ENCODE peak calls at places on chromosome 22, in ten cellular contexts. O, H, K, S, U, B, F, G, X and N are unnamed samples.

GRCh38 chr22:37659066-37659896 is 758 bp downstream of the PDXP start:
- DNase-seq in F (no peak), K (peak; percentile 29), U (no peak), O (peak; percentile 88), G (no peak), B (no peak), H (peak; percentile 84), S (no peak), X (no peak), N (peak; percentile 64)

GRCh38 chr22:37806409-37807338 is 1.1 kb upstream of the GCAT start:
- DNase-seq in F (no peak), O (no peak), H (no peak), X (no peak), S (no peak), G (peak; percentile 50), K (peak; percentile 94), B (no peak), U (peak; percentile 49), N (peak; percentile 62)

GRCh38 chr22:26581769-26582168 is 8.2 kb downstream of the TPST2 start:
- DNase-seq in O (no peak), K (no peak), S (no peak), B (no peak), H (no peak), U (no peak), X (no peak), F (no peak), G (no peak), N (no peak)

GRCh38 chr22:37752189-37753061 is 55.3 kb upstream of the GCAT start:
- DNase-seq in U (no peak), S (no peak), X (peak; percentile 90), O (peak; percentile 69), G (peak; percentile 98), H (peak; percentile 90), F (peak; percentile 95), B (peak; percentile 92), K (peak; percentile 99), N (peak; percentile 87)

GRCh38 chr22:27226666-27227065 is 569.3 kb downstream of the MIAT start:
- DNase-seq in B (no peak), X (no peak), S (no peak), U (no peak), F (no peak), K (peak; percentile 17), H (no peak), O (no peak), G (no peak), N (no peak)

GRCh38 chr22:26612652-26613051 is 5.2 kb downstream of the CRYBB1 start:
- DNase-seq in K (no peak), H (no peak), U (no peak), S (no peak), B (no peak), X (no peak), F (no peak), O (no peak), G (no peak), N (no peak)

GRCh38 chr22:29344137-29344536 is 28.6 kb upstream of the RASL10A start:
- DNase-seq in B (peak; percentile 86), S (no peak), F (peak; percentile 78), U (peak; percentile 55), G (peak; percentile 77), K (peak; percentile 95), X (peak; percentile 87), H (peak; percentile 89), O (no peak), N (peak; percentile 79)

GRCh38 chr22:50145741-50146439 is 24.6 kb upstream of the PANX2 start:
- DNase-seq in O (no peak), H (no peak), U (peak; percentile 24), S (no peak), G (no peak), B (no peak), F (no peak), X (no peak), K (peak; percentile 57), N (no peak)

GRCh38 chr22:48902983-48903650 is 924.6 kb downstream of the BRD1 start:
- DNase-seq in B (no peak), H (peak; percentile 24), K (peak; percentile 15), U (no peak), X (peak; percentile 44), O (no peak), S (no peak), F (no peak), G (no peak), N (no peak)

GRCh38 chr22:43428005-43428485 is 16.2 kb downstream of the MPPED1 start:
- DNase-seq in X (no peak), H (peak; percentile 37), S (no peak), K (no peak), O (no peak), G (no peak), B (no peak), F (no peak), U (no peak), N (peak; percentile 20)

GRCh38 chr22:37968452-37969251 is 15.2 kb downstream of the POLR2F start:
- DNase-seq in K (peak; percentile 65), U (no peak), F (no peak), S (no peak), O (no peak), X (no peak), G (no peak), B (no peak), H (no peak), N (no peak)

GRCh38 chr22:36874309-36874696 is 13.5 kb downstream of the NCF4 start:
- DNase-seq in S (no peak), B (no peak), F (no peak), G (no peak), X (no peak), K (no peak), O (no peak), U (no peak), H (no peak), N (no peak)

GRCh38 chr22:30253205-30253852 is 6.8 kb upstream of the LIF start:
- DNase-seq in O (peak; percentile 79), H (no peak), X (peak; percentile 77), F (peak; percentile 78), B (no peak), K (peak; percentile 84), G (no peak), U (no peak), S (no peak), N (no peak)

GRCh38 chr22:37300551-37301017 is 18.3 kb downstream of the CYTH4 start:
- DNase-seq in H (no peak), G (no peak), X (no peak), S (no peak), O (no peak), K (no peak), B (no peak), F (no peak), U (no peak), N (no peak)

GRCh38 chr22:40452730-40453487 is 82.5 kb downstream of the SGSM3 start:
- DNase-seq in G (no peak), U (peak; percentile 9), K (no peak), B (no peak), F (no peak), X (no peak), O (no peak), S (no peak), H (no peak), N (no peak)
- H3K4me3 ChIP-seq in G (no peak overlapping the region), U (no peak overlapping the region), K (no peak overlapping the region), B (no peak overlapping the region), F (no peak overlapping the region), X (no peak overlapping the region), O (no peak overlapping the region), S (no peak overlapping the region), H (no peak overlapping the region), N (no peak overlapping the region)

DNA sequence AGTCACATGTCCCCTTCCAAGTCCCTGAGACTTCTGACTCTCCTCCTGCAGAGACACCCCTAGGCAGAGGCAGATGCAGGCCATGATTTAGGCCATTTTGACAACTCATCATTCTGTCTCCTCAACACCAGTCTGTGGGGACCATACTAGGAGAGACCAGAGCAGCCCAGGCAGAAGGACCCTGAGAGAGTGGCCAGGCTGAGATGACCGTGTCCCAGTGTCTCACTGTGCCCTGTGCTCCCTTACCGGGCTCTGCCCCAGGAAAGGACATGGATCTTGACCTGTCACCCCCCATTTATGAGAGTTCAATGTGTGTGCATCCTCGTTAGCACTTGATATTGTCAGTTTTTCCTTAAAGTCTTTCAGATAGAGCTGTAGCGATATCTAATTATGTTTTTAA is 52.4 kb upstream of the IGLL5 start:
- DNase-seq in K (no peak), H (no peak), S (no peak), F (no peak), U (no peak), X (no peak), O (no peak), G (no peak), B (no peak), N (no peak)
- H3K27me3 ChIP-seq in K (peaks cover 12% of the 10 kb centered on the region), H (no peaks in the 10 kb centered on the region), S (peaks cover 10% of the 10 kb centered on the region), F (peaks cover 88% of the 10 kb centered on the region), U (no peaks in the 10 kb centered on the region), X (peaks cover 3% of the 10 kb centered on the region), O (no peaks in the 10 kb centered on the region), G (peaks cover 26% of the 10 kb centered on the region), B (peaks cover 14% of the 10 kb centered on the region), N (no peaks in the 10 kb centered on the region)

DNA sequence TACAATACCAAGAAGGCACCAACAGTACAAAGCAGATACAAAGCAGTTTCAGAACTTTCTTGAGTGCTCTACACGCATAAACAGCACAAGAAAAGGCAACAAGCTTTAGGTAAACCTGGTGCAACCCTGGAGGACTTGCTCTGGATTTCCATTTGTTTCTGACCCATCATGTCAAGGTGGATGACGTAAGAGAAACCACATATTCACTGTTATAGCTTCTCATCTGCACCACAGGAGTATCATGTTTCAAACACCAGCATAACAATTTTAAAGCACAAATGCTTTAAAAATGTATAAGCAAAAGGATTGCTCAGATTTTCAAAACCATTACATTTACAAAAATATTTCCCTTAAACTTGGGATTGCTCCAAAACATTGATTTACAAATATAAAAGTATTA is 25.0 kb upstream of the YPEL1 start:
- DNase-seq in U (no peak), H (no peak), X (no peak), S (no peak), K (no peak), F (no peak), G (peak; percentile 75), B (no peak), O (no peak), N (no peak)
- H3K4me1 ChIP-seq in U (no peaks in the 10 kb centered on the region), H (no peaks in the 10 kb centered on the region), X (peaks cover 1% of the 10 kb centered on the region), S (no peaks in the 10 kb centered on the region), K (peaks cover 34% of the 10 kb centered on the region), F (peaks cover 2% of the 10 kb centered on the region), G (peaks cover 15% of the 10 kb centered on the region), B (no peaks in the 10 kb centered on the region), O (no peaks in the 10 kb centered on the region), N (peaks cover 2% of the 10 kb centered on the region)

GRCh38 chr22:35400335-35400680 is 368 bp downstream of the MCM5 start:
- DNase-seq in G (no peak), S (no peak), K (peak; percentile 86), F (no peak), X (no peak), O (no peak), B (no peak), U (peak; percentile 20), H (no peak), N (no peak)

GRCh38 chr22:35399678-35400334 is at the start of gene MCM5:
- DNase-seq in G (peak; percentile 99), X (peak; percentile 98), S (peak; percentile 89), H (peak; percentile 98), K (peak; percentile 100), U (peak; percentile 97), B (peak; percentile 93), F (peak; percentile 98), O (peak; percentile 97), N (peak; percentile 98)

GRCh38 chr22:35398574-35398973 is 1.4 kb upstream of the MCM5 start:
- DNase-seq in H (no peak), U (no peak), K (no peak), X (no peak), B (no peak), G (no peak), O (no peak), S (no peak), F (no peak), N (no peak)

GRCh38 chr22:35397095-35397904 is 2.6 kb upstream of the MCM5 start:
- DNase-seq in U (no peak), B (no peak), H (no peak), G (no peak), X (no peak), K (no peak), S (no peak), F (no peak), O (no peak), N (no peak)

GRCh38 chr22:35399114-35399677 is 744 bp upstream of the MCM5 start:
- DNase-seq in S (no peak), K (peak; percentile 47), G (no peak), X (no peak), U (no peak), F (no peak), H (no peak), O (no peak), B (no peak), N (no peak)
- H3K4me3 ChIP-seq in S (peak overlapping the region; percentile 92), K (peak overlapping the region; percentile 97), G (peak overlapping the region; percentile 94), X (peak overlapping the region; percentile 97), U (peak overlapping the region; percentile 81), F (peak overlapping the region; percentile 94), H (peak overlapping the region; percentile 74), O (peak overlapping the region; percentile 98), B (peak overlapping the region; percentile 95), N (peak overlapping the region; percentile 73)